ENCODE peak calls at places on chromosomes 5 and 9, in nine cellular contexts. D is stomach; V is GM23248; N is mammary epithelial cell; T is CD8-positive, alpha-beta memory T cell; Y is cardiac muscle cell; Z is psoas muscle; E is lung; K is PC-9. X is an unnamed sample.

GRCh38 chr5:143355710-143356109 is 47.8 kb downstream of the NR3C1 start:
- DNase-seq in D (peak; percentile 67), Y (peak; percentile 9), E (peak; percentile 44), Z (peak; percentile 38), V (peak; percentile 95), T (peak; percentile 49), K (peak; percentile 86), N (peak; percentile 88), X (peak; percentile 48)

GRCh38 chr5:142012792-142013388 is at the start of gene GNPDA1:
- DNase-seq in N (peak; percentile 71), V (peak; percentile 96), Y (peak; percentile 89), K (peak; percentile 66), E (peak; percentile 77), T (peak; percentile 65), D (peak; percentile 88), Z (peak; percentile 86), X (peak; percentile 58)

GRCh38 chr5:32866138-32866537 is 155.0 kb downstream of the NPR3 start:
- DNase-seq in T (no peak), Y (no peak), K (no peak), E (no peak), D (no peak), V (no peak), N (no peak), Z (no peak), X (no peak)

GRCh38 chr9:133278161-133279131 is 3.4 kb upstream of the ABO start:
- DNase-seq in D (peak; percentile 24), Z (no peak), E (no peak), Y (no peak), V (no peak), T (no peak), K (no peak), N (peak; percentile 12), X (no peak)

GRCh38 chr5:69454460-69455249 is 37.9 kb upstream of the OCLN start:
- DNase-seq in Z (no peak), V (no peak), T (no peak), N (no peak), E (no peak), Y (no peak), D (peak; percentile 23), K (no peak), X (no peak)

GRCh38 chr9:83355024-83355444 is 183.2 kb downstream of the FRMD3 start:
- DNase-seq in Y (peak; percentile 62), N (no peak), K (no peak), Z (no peak), D (no peak), E (no peak), T (no peak), V (peak; percentile 17), X (no peak)

GRCh38 chr5:138831703-138832102 is 43.4 kb downstream of the LRRTM2 start:
- DNase-seq in K (no peak), N (no peak), V (peak; percentile 54), E (no peak), D (no peak), T (no peak), Y (no peak), Z (no peak), X (no peak)

GRCh38 chr5:144333336-144333920 is 162.8 kb downstream of the KCTD16 start:
- DNase-seq in T (no peak), V (peak; percentile 1), K (no peak), E (no peak), D (no peak), Z (no peak), N (peak; percentile 84), Y (no peak), X (no peak)

GRCh38 chr9:124465736-124466135 is 15.5 kb downstream of the ADGRD2 start:
- DNase-seq in Z (no peak), N (no peak), D (no peak), V (no peak), E (no peak), T (no peak), Y (no peak), K (no peak), X (no peak)

GRCh38 chr9:2466703-2467102 is 154.9 kb upstream of the VLDLR start:
- DNase-seq in Z (no peak), T (no peak), E (no peak), D (no peak), N (no peak), Y (no peak), V (no peak), K (no peak), X (no peak)

GRCh38 chr5:135593886-135594285 is 15.1 kb upstream of the CXCL14 start:
- DNase-seq in Y (no peak), V (no peak), K (no peak), Z (no peak), E (no peak), D (no peak), N (no peak), T (no peak), X (no peak)

DNA sequence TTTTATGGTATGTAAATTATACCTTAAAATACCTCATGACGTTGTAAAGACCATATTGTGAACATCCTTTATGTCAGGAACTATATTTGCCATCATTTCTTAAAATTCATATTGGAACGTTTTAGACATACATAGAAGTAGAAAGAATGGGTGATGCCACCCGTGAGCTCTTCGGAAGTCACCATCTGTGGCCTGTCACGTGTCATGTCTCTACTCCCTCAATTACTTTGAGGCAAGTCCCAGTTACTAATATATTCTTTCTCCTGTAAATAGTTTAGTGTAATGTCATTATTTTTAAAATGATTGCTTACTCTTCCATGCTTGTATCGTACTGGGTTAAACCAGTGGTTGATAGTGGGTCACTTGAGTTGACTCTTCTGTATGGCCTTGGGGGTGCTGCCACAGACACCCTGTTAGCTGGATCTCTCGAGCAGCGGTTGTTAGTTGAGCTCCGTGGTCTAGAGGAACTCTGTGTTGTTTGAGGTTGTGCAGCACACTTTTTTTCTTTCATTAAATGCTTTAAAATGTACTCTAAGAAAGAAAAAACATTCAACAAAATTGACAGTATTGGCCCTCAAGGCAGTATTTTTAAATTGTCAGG is 66.2 kb downstream of the TRIO start:
- DNase-seq in Z (no peak), K (no peak), V (no peak), D (no peak), N (no peak), T (no peak), Y (no peak), E (no peak), X (no peak)
- H3K4me1 ChIP-seq in Z (peaks cover 74% of the 10 kb centered on the region), K (peaks cover 23% of the 10 kb centered on the region), V (peaks cover 94% of the 10 kb centered on the region), D (peaks cover 24% of the 10 kb centered on the region), N (peaks cover 81% of the 10 kb centered on the region), T (no peaks in the 10 kb centered on the region), Y (peaks cover 12% of the 10 kb centered on the region), E (peaks cover 30% of the 10 kb centered on the region), X (no peaks in the 10 kb centered on the region)

DNA sequence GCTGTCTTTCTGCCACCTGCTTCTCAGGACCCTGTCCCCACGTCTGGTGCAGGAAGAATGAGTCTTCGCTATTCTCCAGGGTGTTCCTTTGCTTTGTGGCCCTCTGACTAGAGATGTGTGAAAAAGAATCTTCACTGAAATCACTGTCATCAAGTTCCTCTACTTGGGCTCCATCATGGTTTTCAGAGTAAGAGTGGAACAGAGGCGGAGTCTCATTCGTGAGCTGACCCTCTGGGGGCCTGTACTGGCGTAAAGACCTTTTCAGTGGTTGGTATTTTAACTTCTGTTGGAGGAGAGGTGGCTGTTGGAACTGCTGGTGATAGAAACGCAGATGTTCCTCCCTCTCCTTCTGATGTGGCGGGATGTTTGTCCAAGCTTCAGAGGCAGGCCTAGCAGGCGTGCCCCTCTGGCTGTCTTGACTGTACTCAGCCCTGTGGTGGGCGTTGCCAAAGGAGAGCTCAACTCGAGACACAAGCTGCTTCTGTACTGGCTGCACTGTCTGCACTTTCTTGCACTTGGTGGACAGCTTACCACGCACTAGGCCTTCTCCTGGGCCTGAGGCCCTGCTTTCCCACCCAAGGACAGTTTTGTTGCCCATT is 72.0 kb downstream of the KIF24 start:
- DNase-seq in D (no peak), Y (no peak), V (no peak), E (no peak), Z (peak; percentile 51), T (no peak), K (no peak), N (no peak), X (peak; percentile 68)
- H3K36me3 ChIP-seq in D (peaks cover 45% of the 10 kb centered on the region), Y (no peaks in the 10 kb centered on the region), V (no peaks in the 10 kb centered on the region), E (no peaks in the 10 kb centered on the region), Z (no peaks in the 10 kb centered on the region), T (no peaks in the 10 kb centered on the region), K (no peaks in the 10 kb centered on the region), N (peaks cover 3% of the 10 kb centered on the region), X (no peaks in the 10 kb centered on the region)

DNA sequence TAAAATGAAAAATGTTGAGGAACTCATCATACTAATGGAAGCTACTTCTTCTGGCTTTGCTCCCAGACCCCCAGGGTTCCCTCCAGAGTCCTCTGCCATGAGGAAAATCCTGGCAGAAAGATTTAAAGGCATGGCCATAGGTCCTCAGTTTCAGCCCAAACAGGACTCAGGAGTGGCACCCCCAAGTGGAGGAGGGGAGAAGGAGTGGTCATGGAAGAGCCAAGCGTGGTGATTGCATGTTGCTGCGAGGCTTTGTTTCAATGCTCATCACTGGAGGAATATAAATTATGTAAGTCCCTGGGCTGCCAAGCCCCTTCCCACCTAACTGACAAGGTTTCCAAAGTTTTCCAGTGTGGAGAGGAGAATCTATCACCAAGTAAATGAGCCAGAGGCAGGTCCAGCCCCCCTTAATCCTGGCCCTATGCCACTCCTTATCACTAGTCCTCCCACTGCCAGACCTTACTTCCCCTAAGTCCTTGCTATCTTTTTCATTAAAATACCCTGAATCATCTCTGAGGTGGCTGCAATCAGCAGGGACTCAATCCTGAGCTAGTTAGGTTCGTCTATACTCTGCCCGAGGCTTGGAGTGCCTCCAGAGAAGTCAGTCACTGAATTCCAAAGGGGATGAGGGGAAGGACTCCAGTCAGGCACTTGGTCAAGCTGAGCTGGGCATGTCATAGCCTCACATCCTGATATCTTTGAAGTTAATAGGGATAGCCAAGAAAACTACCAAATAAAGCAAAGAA is 70.7 kb upstream of the TAF1L start:
- DNase-seq in N (no peak), E (no peak), V (peak; percentile 37), K (no peak), D (no peak), Z (no peak), Y (no peak), T (no peak), X (no peak)
- H3K4me1 ChIP-seq in N (no peaks in the 10 kb centered on the region), E (no peaks in the 10 kb centered on the region), V (peaks cover 4% of the 10 kb centered on the region), K (peaks cover 36% of the 10 kb centered on the region), D (no peaks in the 10 kb centered on the region), Z (no peaks in the 10 kb centered on the region), Y (no peaks in the 10 kb centered on the region), T (no peaks in the 10 kb centered on the region), X (no peaks in the 10 kb centered on the region)

DNA sequence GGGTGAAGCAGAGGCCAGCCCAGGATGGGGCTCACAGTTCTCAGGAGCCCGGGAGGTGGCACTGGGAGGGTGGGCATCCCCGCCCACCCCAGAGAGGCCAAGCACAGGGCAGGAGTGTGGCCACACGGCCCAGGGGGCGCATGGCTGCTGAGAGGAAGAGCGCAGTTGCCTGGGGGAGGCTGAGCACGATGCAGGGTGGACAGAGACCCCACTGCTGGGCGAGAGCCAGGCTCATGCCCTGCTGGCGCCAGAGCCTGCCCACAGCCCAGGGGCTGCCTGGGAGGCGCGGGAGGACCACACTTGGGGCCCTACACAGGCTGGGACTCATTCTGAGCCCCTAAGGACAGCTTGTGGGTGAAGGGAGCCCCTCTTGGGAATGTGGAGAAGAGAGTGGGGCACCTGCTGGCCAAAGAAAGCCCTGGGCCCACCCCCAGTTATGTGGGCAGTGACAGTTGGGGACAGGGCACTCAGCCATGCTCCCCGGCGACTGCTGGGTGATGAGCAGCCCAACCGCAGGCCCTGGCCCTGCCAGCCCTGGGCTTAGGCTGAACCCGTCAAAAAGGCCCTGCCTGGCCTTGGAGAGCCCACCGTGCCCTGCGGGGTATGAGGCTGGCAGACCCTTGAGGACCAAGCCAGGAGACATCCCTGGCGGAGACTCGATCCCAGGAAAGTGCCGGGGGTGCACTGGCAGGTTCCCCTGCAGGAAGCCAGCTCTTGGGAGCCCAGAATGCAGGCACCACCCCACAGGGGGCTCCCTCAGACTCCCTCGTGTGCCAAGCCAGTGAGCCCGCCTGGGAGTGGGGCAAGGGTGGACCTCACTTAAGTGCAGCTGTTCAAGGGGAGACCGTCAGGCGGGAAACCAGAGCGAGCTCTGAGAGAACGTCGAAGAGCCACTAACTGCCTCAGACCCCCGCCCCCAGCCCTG is 21.6 kb upstream of the CAMSAP1 start:
- DNase-seq in V (no peak), K (no peak), N (no peak), T (no peak), Y (no peak), Z (no peak), E (no peak), D (no peak), X (no peak)
- H3K36me3 ChIP-seq in V (no peaks in the 10 kb centered on the region), K (no peaks in the 10 kb centered on the region), N (no peaks in the 10 kb centered on the region), T (peaks cover 6% of the 10 kb centered on the region), Y (peaks cover 8% of the 10 kb centered on the region), Z (no peaks in the 10 kb centered on the region), E (peaks cover 10% of the 10 kb centered on the region), D (peaks cover 58% of the 10 kb centered on the region), X (peaks cover 9% of the 10 kb centered on the region)

X was measured in CD8-positive, alpha-beta T cell.